ENCODE peak calls at places on chromosomes 6 and 20, in six cellular contexts. P is CD8-positive, alpha-beta T cell; I is suprapubic skin; L is GM23248; R is skeletal muscle cell; B is cardiac fibroblast. U is an unnamed sample.

GRCh38 chr6:28474441-28475219 is 31.3 kb upstream of the ZSCAN23 start:
- DNase-seq in I (no peak), P (no peak), R (peak; percentile 71), B (peak; percentile 96), L (peak; percentile 78), U (peak; percentile 79)

GRCh38 chr20:44187054-44187762 is at the start of gene JPH2:
- DNase-seq in P (no peak), I (no peak), L (peak; percentile 89), B (peak; percentile 79), R (no peak), U (no peak)

GRCh38 chr6:132933085-132933484 is 118.7 kb downstream of the RPS12 start:
- DNase-seq in B (peak; percentile 20), I (no peak), L (no peak), P (no peak), R (no peak), U (no peak)

GRCh38 chr6:897561-898207 is 204.7 kb upstream of the EXOC2 start:
- DNase-seq in P (no peak), B (no peak), I (no peak), R (no peak), L (no peak), U (no peak)

GRCh38 chr6:140230282-140230681 is 855.8 kb upstream of the CITED2 start:
- DNase-seq in R (no peak), B (no peak), P (no peak), L (no peak), I (no peak), U (no peak)

GRCh38 chr20:6756961-6757595 is 10.4 kb upstream of the BMP2 start:
- DNase-seq in I (no peak), L (no peak), P (no peak), R (no peak), B (no peak), U (no peak)

GRCh38 chr20:32141465-32141980 is 32.0 kb downstream of the TM9SF4 start:
- DNase-seq in R (no peak), L (no peak), B (no peak), I (peak; percentile 56), P (no peak), U (no peak)

GRCh38 chr20:58989196-58989595 is 8.1 kb downstream of the NELFCD start:
- DNase-seq in P (no peak), I (peak; percentile 49), B (no peak), L (no peak), R (no peak), U (no peak)

GRCh38 chr6:99822741-99823512 is 171.1 kb downstream of the MCHR2 start:
- DNase-seq in R (peak; percentile 17), B (peak; percentile 76), P (no peak), L (peak; percentile 84), I (no peak), U (peak; percentile 63)

GRCh38 chr20:23459431-23460112 is 6.9 kb upstream of the CST11 start:
- DNase-seq in I (no peak), B (no peak), R (no peak), P (no peak), L (no peak), U (no peak)

GRCh38 chr6:41443616-41444525 is 102.3 kb upstream of the FOXP4 start:
- DNase-seq in L (peak; percentile 20), I (no peak), R (peak; percentile 25), B (no peak), P (no peak), U (no peak)

GRCh38 chr6:41445268-41445667 is 100.9 kb upstream of the FOXP4 start:
- DNase-seq in R (no peak), I (no peak), P (no peak), L (no peak), B (no peak), U (no peak)

GRCh38 chr6:41441598-41442205 is 104.5 kb upstream of the FOXP4 start:
- DNase-seq in L (no peak), R (no peak), B (no peak), P (no peak), I (no peak), U (peak; percentile 81)

GRCh38 chr6:41440958-41441357 is 105.2 kb upstream of the FOXP4 start:
- DNase-seq in I (no peak), R (no peak), B (no peak), P (no peak), L (no peak), U (no peak)

DNA sequence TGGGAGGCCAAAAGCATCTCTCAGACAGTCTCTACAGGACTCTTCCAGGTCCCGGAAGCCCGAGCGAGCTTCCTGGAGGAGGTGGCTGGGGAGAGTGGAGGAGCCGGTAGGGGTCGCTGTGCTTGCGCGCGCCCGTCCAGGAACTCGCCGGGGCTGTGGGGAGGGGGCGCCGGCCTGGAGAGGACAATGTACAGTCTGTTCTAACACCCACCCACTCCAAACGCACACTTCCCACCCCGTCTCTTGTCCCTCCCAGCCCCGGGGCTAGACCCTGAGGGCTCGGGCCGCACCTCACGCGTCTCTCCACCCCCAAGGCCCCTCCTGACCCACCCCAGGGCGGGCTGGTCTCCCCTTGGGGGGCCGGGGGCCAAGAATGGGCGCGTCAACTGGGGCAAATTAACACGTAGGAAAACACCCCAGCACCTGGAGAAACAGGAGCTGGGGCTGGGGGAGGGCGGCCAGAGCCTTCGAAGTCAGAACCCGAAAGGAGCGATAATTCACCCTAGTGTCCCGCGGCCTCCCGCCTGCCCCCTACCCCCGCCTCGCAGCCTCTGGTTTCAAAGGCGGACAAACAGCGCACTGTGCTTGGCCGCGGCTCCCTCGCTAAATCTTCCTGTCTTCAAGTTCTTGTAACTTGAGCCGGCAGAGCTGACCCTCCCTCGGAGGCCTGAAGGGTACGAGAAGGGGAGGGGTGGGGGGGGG is 103.2 kb upstream of the FOXP4 start:
- DNase-seq in B (no peak), I (no peak), L (peak; percentile 43), R (peak; percentile 47), P (no peak), U (no peak)
- H3K4me3 ChIP-seq in B (no peak overlapping the region), I (peak overlapping the region; percentile 17), L (no peak overlapping the region), R (peak overlapping the region; percentile 17), P (no peak overlapping the region), U (no peak overlapping the region)

DNA sequence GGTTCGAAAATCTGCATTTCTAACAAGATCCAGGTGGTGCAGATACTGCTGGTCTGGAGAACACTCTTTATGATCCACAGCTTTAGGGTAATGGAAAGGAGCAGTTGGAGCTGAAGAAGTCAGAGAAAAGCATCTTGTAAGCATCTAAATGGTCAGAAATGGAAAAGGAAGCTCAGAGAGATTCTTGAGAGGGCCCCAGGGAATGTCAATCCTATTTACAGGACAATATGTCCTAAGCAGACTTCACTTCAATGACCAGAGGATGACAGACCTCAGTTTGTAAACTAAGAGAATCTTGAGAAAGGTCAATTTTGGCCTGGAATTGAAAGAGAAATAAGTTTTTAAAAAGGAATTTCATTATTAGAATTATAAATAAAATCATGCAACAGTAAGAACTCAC is 8.4 kb downstream of the TSPYL1 start:
- DNase-seq in P (no peak), R (no peak), B (no peak), L (no peak), I (no peak), U (no peak)
- H3K4me3 ChIP-seq in P (no peak overlapping the region), R (no peak overlapping the region), B (no peak overlapping the region), L (no peak overlapping the region), I (no peak overlapping the region), U (no peak overlapping the region)

GRCh38 chr6:34600796-34601195 is 44.7 kb upstream of the SPDEF start:
- DNase-seq in I (no peak), L (no peak), P (no peak), R (no peak), B (no peak), U (no peak)

GRCh38 chr6:34602318-34603111 is 46.4 kb upstream of the SPDEF start:
- DNase-seq in P (no peak), R (no peak), I (no peak), L (no peak), B (peak; percentile 38), U (no peak)

GRCh38 chr6:34598725-34599124 is 42.6 kb upstream of the SPDEF start:
- DNase-seq in P (no peak), L (no peak), B (peak; percentile 22), R (no peak), I (no peak), U (no peak)

GRCh38 chr6:34600101-34600500 is 44.0 kb upstream of the SPDEF start:
- DNase-seq in P (no peak), B (no peak), L (no peak), I (no peak), R (no peak), U (no peak)

DNA sequence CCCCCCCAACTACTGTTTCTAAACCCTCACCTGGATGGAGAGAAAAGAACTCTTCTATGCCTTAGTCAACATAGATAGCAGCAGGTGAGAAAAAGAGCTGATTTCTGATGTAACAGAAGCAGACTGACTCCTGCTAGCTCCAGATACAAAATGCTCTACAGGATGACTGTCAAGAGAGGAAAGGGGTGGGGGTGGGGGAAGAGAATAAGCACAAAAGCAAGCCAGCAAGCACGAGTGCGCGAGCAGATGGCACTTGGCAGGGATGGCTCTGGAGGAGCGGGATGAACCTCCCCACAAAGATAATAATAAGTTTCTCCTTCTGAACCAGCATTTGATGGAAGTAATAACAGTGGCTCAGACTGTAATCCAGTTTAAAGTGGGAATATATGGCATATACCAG is 45.6 kb upstream of the SPDEF start:
- DNase-seq in L (no peak), P (no peak), R (no peak), B (no peak), I (no peak), U (no peak)
- H3K4me3 ChIP-seq in L (no peak overlapping the region), P (no peak overlapping the region), R (no peak overlapping the region), B (no peak overlapping the region), I (no peak overlapping the region), U (no peak overlapping the region)

GRCh38 chr6:123810214-123810613 is 6.5 kb downstream of the NKAIN2 start:
- DNase-seq in L (no peak), R (no peak), B (no peak), P (no peak), I (no peak), U (no peak)
- H3K4me3 ChIP-seq in L (no peak overlapping the region), R (no peak overlapping the region), B (no peak overlapping the region), P (no peak overlapping the region), I (no peak overlapping the region), U (no peak overlapping the region)

DNA sequence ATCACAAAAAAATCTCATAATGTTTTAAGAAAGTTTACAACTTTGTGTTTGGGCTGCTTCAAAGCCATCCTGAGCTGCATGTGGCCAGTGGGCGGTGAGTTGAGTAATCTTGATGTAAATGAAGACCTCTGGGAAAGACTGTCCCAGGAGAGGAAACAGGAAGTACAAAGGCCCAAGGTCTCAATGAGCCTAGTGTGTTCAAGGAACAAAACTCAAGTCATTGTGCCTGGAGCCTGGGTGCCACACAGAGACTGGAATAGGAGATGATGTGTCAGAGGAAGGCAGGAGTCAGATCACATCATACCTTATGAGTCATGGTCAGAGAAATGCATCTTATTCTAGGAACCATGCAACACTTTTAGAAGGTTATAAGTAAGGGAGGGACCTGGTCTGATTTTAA is 51.5 kb downstream of the COL19A1 start:
- DNase-seq in B (peak; percentile 94), I (no peak), P (no peak), L (peak; percentile 87), R (peak; percentile 96), U (no peak)
- H3K4me3 ChIP-seq in B (no peak overlapping the region), I (no peak overlapping the region), P (no peak overlapping the region), L (no peak overlapping the region), R (no peak overlapping the region), U (no peak overlapping the region)

GRCh38 chr6:79810878-79811277 is 136.5 kb downstream of the ELOVL4 start:
- DNase-seq in B (no peak), I (no peak), L (no peak), P (no peak), R (no peak), U (no peak)
- H3K4me3 ChIP-seq in B (no peak overlapping the region), I (no peak overlapping the region), L (no peak overlapping the region), P (no peak overlapping the region), R (no peak overlapping the region), U (no peak overlapping the region)